ENCODE peak calls at places on chromosomes 11 and 22, in four cellular contexts. J is IMR-90, X is K562, K is keratinocyte. U is an unnamed sample. For H3K9me1, the result is how much of the 10 kb centered on the place peaks cover.

GRCh38 chr11:19889531-19889930 is 176.9 kb downstream of the NAV2 start:
- DNase-seq in J (peak), X (no peak), K (no peak), U (no peak)

GRCh38 chr11:86702387-86702983 is 30.1 kb upstream of the ME3 start:
- DNase-seq in K (no peak), J (no peak), X (no peak), U (no peak)

GRCh38 chr11:65286686-65287085 is 24.9 kb downstream of the POLA2 start:
- DNase-seq in J (no peak), K (no peak), X (no peak), U (no peak)

GRCh38 chr11:20451568-20451967 is 64.1 kb downstream of the PRMT3 start:
- DNase-seq in K (no peak), X (no peak), J (no peak), U (no peak)

GRCh38 chr22:44543362-44543761 is 45.3 kb upstream of the RTL6 start:
- DNase-seq in J (no peak), K (no peak), X (no peak), U (no peak)

GRCh38 chr11:102955624-102956023 is at the start of gene MMP13:
- DNase-seq in J (no peak), X (no peak), K (no peak), U (no peak)

GRCh38 chr11:72625746-72626636 is 48.2 kb downstream of the PDE2A start:
- DNase-seq in X (peak), J (peak), K (no peak), U (peak)

GRCh38 chr11:123558536-123559315 is 95.7 kb downstream of the SCN3B start:
- DNase-seq in K (no peak), J (no peak), X (no peak), U (no peak)

GRCh38 chr11:96092511-96092910 is 168.6 kb upstream of the MTMR2 start:
- DNase-seq in J (no peak), K (no peak), X (no peak), U (no peak)

GRCh38 chr11:115958089-115959000 is 454.1 kb upstream of the CADM1 start:
- DNase-seq in J (no peak), K (no peak), X (no peak), U (no peak)

GRCh38 chr22:39556970-39557811 is 13.4 kb upstream of the CACNA1I start:
- DNase-seq in K (no peak), X (peak), J (peak), U (no peak)

GRCh38 chr11:2267306-2267861 is 3.0 kb downstream of the ASCL2 start:
- DNase-seq in X (peak), K (no peak), J (no peak), U (no peak)

GRCh38 chr11:123545726-123546125 is 108.7 kb downstream of the SCN3B start:
- DNase-seq in X (no peak), J (no peak), K (no peak), U (no peak)

GRCh38 chr11:94782446-94782845 is 14.3 kb downstream of the AMOTL1 start:
- DNase-seq in J (no peak), X (no peak), K (no peak), U (no peak)

GRCh38 chr11:35427158-35427557 is 7.8 kb upstream of the SLC1A2 start:
- DNase-seq in J (peak), X (no peak), K (no peak), U (no peak)

GRCh38 chr22:29202231-29203192 is 3.2 kb upstream of the EMID1 start:
- DNase-seq in J (peak), K (no peak), X (peak), U (peak)

GRCh38 chr22:21837184-21837979 is 30.1 kb downstream of the MAPK1 start:
- DNase-seq in X (peak), J (peak), K (peak), U (peak)

GRCh38 chr11:19110290-19110689 is 6.7 kb upstream of the ZDHHC13 start:
- DNase-seq in X (no peak), K (no peak), J (no peak), U (peak)

GRCh38 chr22:46036558-46037408 is 59.8 kb upstream of the WNT7B start:
- DNase-seq in J (no peak), X (peak), K (no peak), U (peak)

GRCh38 chr11:128481135-128481534 is 106.2 kb downstream of the ETS1 start:
- DNase-seq in J (peak), X (no peak), K (no peak), U (no peak)

GRCh38 chr22:46025973-46026906 is 49.3 kb upstream of the WNT7B start:
- DNase-seq in K (no peak), X (no peak), J (no peak), U (no peak)

GRCh38 chr11:95888439-95888838 is 35.5 kb downstream of the MTMR2 start:
- DNase-seq in X (no peak), K (no peak), J (peak), U (no peak)

GRCh38 chr11:36469881-36470802 is 39.9 kb downstream of the TRAF6 start:
- DNase-seq in J (peak), X (no peak), K (no peak), U (no peak)

GRCh38 chr11:128848815-128849455 is 18.2 kb downstream of the KCNJ1 start:
- DNase-seq in J (peak), K (no peak), X (peak), U (peak)

GRCh38 chr22:45302751-45303150 is 7.0 kb upstream of the FAM118A start:
- DNase-seq in X (no peak), J (no peak), K (no peak), U (no peak)

GRCh38 chr11:117972589-117973445 is 13.4 kb upstream of the IL10RA start:
- DNase-seq in K (no peak), X (no peak), J (no peak), U (peak)

GRCh38 chr11:70641366-70641765 is 243.0 kb downstream of the CTTN start:
- DNase-seq in X (no peak), J (no peak), K (no peak), U (no peak)

GRCh38 chr11:33065445-33066178 is 26.2 kb downstream of the TCP11L1 start:
- DNase-seq in J (peak), X (peak), K (no peak), U (peak)

GRCh38 chr11:28618426-28618825 is 510.2 kb downstream of the METTL15 start:
- DNase-seq in K (no peak), X (no peak), J (peak), U (peak)

GRCh38 chr11:104390696-104391095 is 226.7 kb upstream of the PDGFD start:
- DNase-seq in J (peak), X (no peak), K (no peak), U (no peak)

GRCh38 chr22:44172370-44173108 is 8.2 kb upstream of the PARVG start:
- DNase-seq in X (no peak), K (no peak), J (no peak), U (no peak)

GRCh38 chr11:108960498-108960897 is 295.6 kb downstream of the DDX10 start:
- DNase-seq in K (no peak), J (no peak), X (no peak), U (no peak)

GRCh38 chr22:37240941-37241320 is 3.1 kb downstream of the RAC2 start:
- DNase-seq in J (no peak), X (no peak), K (no peak), U (no peak)

GRCh38 chr11:31656051-31656450 is 146.5 kb downstream of the ELP4 start:
- DNase-seq in K (no peak), J (peak), X (no peak), U (no peak)

GRCh38 chr11:9689721-9690120 is 25.8 kb downstream of the SWAP70 start:
- DNase-seq in K (no peak), X (no peak), J (no peak), U (no peak)

DNA sequence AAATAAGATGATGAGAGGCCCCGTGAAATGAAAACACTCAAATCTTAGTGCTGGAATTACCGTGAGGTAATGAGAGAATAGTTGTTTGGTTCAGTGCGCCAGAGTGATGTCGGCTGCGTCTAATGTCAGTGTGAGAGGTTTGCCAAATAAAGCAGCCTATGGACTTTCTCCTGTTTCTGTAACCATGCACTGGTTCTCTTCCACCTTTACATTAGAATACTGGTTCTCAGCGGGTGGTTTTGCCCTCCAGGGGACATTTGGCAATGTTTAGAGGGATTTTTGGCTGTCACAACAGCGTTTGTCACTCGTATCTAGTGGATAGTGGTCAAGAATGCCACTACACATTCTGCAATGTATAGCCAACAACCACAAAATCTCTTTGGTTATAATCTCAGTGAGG is 1.1 kb downstream of the OOSP4B start:
- DNase-seq in J (no peak), K (no peak), X (no peak), U (no peak)
- H3K9me1 ChIP-seq in J (under half), K (under half), X (under half), U (under half)

GRCh38 chr22:32204211-32204855 is 540 bp downstream of the RFPL2 start:
- DNase-seq in X (no peak), K (no peak), J (no peak), U (no peak)
- H2AFZ ChIP-seq in X (no peak), K (no peak), J (no peak), U (peak)

GRCh38 chr11:1053121-1053901 is 16.8 kb upstream of the MUC6 start:
- DNase-seq in K (no peak), X (peak), J (no peak), U (no peak)

GRCh38 chr11:1050581-1051355 is 14.2 kb upstream of the MUC6 start:
- DNase-seq in J (peak), K (peak), X (peak), U (peak)

GRCh38 chr11:1049911-1050580 is 13.5 kb upstream of the MUC6 start:
- DNase-seq in J (no peak), K (no peak), X (no peak), U (no peak)

GRCh38 chr11:1052133-1053011 is 15.9 kb upstream of the MUC6 start:
- DNase-seq in J (no peak), K (no peak), X (no peak), U (no peak)

GRCh38 chr11:1051356-1052132 is 15.0 kb upstream of the MUC6 start:
- DNase-seq in X (no peak), K (no peak), J (no peak), U (no peak)
- H3K9me1 ChIP-seq in X (under half), K (under half), J (under half), U (under half)

DNA sequence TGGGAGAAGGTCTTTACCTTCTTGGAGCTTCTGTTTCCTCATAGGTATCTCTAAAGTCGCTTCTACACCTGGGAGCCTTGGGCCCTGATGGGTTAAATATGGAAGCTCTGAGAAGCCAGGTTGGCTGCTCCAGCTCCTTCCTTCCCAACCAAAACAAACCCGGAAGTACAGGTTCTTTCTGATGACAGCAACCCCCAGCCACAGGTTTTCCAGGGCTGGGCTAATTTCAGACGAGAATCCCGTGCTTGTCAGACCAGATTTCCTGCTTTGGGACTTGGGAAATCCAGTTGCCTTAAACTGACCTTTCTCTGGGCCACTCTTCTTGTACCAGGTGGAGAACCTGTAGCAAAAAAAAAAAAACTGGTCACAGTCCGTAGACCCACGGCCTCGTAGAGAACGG is 51.9 kb downstream of the RBX1 start:
- DNase-seq in X (no peak), J (no peak), K (no peak), U (no peak)
- H2AFZ ChIP-seq in X (no peak), J (no peak), K (no peak), U (no peak)

GRCh38 chr11:130772266-130773227 is 143.7 kb downstream of the SNX19 start:
- DNase-seq in J (peak), K (peak), X (no peak), U (peak)
- H3K9me1 ChIP-seq in J (under half), K (under half), X (under half), U (under half)

DNA sequence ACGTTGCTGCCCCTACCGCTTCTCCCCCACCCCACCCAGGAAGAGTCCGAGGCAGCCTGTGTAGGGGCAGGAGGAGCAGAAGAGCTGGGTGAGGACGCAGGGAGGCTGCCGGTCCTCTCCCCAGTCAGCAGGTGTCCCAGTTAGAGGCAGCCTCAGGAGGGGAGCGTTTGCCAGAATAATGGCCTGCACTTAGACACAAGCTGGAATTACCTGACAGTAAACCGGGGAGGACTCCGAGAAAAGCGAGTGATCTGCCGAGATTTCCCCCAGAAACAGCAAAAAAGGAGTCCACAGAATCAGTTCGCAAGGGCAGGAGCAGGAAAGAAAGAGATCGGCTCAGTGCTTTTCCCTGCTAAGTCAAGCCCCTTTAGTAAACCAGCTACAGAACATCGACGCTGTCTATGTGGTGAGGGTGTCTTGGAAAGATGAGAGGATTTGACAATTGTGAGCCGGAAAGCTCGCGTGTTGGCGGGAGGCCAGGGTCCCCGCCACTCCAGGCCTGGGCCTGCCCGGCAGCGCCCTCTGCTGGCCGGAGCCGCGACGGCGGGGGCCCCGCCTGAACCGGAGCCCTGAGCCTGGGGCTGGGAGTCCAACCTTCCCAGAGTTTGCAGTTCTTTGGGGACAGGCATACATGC is 17.7 kb upstream of the THRSP start:
- DNase-seq in K (no peak), X (peak), J (peak), U (peak)
- H2AFZ ChIP-seq in K (peak), X (peak), J (peak), U (peak)